ENCODE peak calls at places on chromosome 4, in six cellular contexts. J, U, Q, K, A and M are unnamed samples. For H3K4me1, the result is how much of the 10 kb centered on the place peaks cover.

GRCh38 chr4:25913851-25914669 is at the start of gene SMIM20:
- DNase-seq in J (peak), U (peak), A (peak), K (peak), Q (peak), M (peak)

GRCh38 chr4:113499166-113499565 is 262.4 kb downstream of the CAMK2D start:
- DNase-seq in U (no peak), J (no peak), A (no peak), Q (no peak), K (no peak), M (no peak)

GRCh38 chr4:122842392-122842791 is 15.8 kb downstream of the FGF2 start:
- DNase-seq in A (no peak), Q (no peak), J (no peak), U (no peak), K (no peak), M (no peak)

GRCh38 chr4:140346136-140346535 is 27.3 kb upstream of the SCOC start:
- DNase-seq in J (peak), K (no peak), U (no peak), Q (no peak), A (no peak), M (no peak)

GRCh38 chr4:138243369-138243768 is 1.2 kb upstream of the SLC7A11 start:
- DNase-seq in A (no peak), K (no peak), U (no peak), Q (no peak), J (no peak), M (no peak)

GRCh38 chr4:151417164-151417571 is 8.2 kb downstream of the FHIP1A start:
- DNase-seq in Q (no peak), K (no peak), J (no peak), A (no peak), U (no peak), M (no peak)

GRCh38 chr4:38603652-38604051 is 60.3 kb upstream of the KLF3 start:
- DNase-seq in K (no peak), A (no peak), J (no peak), Q (peak), U (no peak), M (no peak)

GRCh38 chr4:20254517-20255250 is 3.0 kb downstream of the SLIT2 start:
- DNase-seq in U (peak), Q (no peak), K (peak), A (no peak), J (no peak), M (no peak)

GRCh38 chr4:84501197-84501492 is 2.1 kb upstream of the NKX6-1 start:
- DNase-seq in Q (no peak), U (no peak), A (no peak), K (peak), J (no peak), M (no peak)

GRCh38 chr4:80307774-80308465 is 27.6 kb upstream of the CFAP299 start:
- DNase-seq in J (no peak), A (no peak), U (no peak), K (peak), Q (no peak), M (no peak)

GRCh38 chr4:13918110-13918509 is 290.6 kb upstream of the BOD1L1 start:
- DNase-seq in U (no peak), A (peak), K (no peak), J (no peak), Q (peak), M (no peak)

GRCh38 chr4:157888281-157888680 is 284.5 kb downstream of the GASK1B start:
- DNase-seq in U (no peak), Q (no peak), K (no peak), A (no peak), J (no peak), M (no peak)

GRCh38 chr4:157887316-157887715 is 285.5 kb downstream of the GASK1B start:
- DNase-seq in U (no peak), K (no peak), Q (no peak), J (no peak), A (no peak), M (no peak)

GRCh38 chr4:157885785-157886184 is 287.0 kb downstream of the GASK1B start:
- DNase-seq in U (no peak), K (no peak), J (no peak), A (no peak), Q (no peak), M (no peak)

GRCh38 chr4:157886650-157887049 is 286.2 kb downstream of the GASK1B start:
- DNase-seq in Q (no peak), U (no peak), K (no peak), J (no peak), A (no peak), M (no peak)
- H3K27ac ChIP-seq in Q (no peak), U (no peak), K (no peak), J (no peak), A (no peak), M (no peak)

DNA sequence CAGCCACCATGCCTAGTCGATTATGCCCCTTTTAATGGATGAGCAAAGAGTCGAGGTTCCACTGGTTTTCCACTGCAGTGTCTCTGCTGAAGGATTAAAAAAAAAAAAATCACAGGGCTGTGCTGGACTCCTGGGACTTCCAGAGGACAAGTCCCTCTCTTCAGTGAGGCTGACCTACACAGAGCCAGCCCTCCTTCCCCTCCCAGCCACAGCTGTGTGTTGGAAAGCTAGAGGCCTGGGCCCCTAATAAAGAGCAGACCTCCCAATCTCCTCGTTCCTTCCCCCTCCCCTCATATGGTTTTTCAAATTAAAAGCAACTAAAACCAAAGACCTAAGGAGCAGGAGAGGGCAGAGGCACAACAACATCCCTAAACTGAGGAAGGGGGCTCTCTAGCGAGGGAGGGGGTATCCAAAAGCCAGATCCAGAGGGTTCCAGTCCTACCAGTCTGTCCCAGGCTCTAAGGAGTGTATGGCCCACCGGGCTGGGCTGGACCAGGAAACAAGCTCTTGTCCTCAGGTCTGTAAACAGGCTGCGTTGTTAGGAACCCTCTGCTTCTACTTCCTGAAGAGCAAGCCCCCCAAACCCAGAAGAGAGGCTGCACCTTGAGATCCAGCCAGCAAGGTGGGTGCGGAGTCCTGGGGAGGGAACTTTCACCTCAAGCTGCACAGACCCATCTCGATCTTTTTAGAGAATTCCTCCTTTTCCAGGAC is 4.0 kb upstream of the PDGFRA start:
- DNase-seq in Q (no peak), J (no peak), A (no peak), U (no peak), K (peak), M (no peak)
- H3K4me3 ChIP-seq in Q (peak), J (peak), A (no peak), U (no peak), K (peak), M (no peak)

DNA sequence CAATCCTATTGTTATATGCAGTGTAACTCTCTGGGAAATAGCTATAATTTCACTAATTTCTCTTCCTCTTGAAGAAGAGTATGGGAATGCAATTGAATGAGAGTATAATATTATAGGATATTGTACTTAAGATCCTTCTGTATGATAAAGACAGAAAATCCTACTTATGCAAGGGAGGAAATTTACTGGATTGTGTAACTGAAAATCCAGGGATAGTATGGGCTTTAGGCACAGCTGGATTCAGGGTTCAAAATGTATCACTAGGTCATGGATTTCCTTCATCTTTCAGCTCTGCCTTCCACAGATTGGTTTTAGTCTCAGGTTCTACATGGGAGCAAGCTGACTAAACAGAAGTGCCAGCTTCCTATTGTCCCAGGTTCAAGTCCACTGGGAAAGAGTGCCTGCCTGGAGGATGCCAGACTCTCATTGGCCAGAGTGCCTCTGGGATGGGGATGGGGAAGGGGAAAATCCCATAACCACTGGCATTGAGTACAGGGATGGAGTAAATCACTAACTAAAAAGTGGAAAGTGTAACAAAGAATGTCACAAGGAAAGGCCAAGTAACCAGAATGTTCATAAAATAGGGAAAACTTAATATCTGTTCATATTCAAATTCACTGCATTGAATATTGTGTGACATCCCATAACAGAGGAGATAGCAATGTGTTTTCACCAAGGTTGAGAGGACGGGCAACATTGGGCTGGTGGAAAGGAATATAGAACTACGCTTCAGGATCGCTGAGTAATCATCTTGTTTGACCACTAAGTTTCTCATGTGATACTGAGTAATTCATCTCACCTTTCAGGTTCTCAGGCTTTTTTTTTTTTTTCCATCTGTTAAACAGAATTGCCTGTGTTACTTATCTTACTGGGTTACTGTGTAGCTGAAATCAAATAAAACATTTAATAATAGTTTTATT is 75.7 kb downstream of the ANXA3 start:
- DNase-seq in J (no peak), K (no peak), Q (no peak), A (peak), U (no peak), M (no peak)
- H3K4me1 ChIP-seq in J (under half), K (under half), Q (under half), A (under half), U (under half), M (under half)

GRCh38 chr4:5365071-5366008 is 314.1 kb downstream of the STK32B start:
- DNase-seq in U (peak), K (peak), J (peak), A (peak), Q (no peak), M (no peak)
- H3K27ac ChIP-seq in U (no peak), K (no peak), J (no peak), A (no peak), Q (no peak), M (no peak)

GRCh38 chr4:825063-825968 is 613 bp downstream of the CPLX1 start:
- DNase-seq in U (no peak), J (no peak), Q (no peak), K (peak), A (no peak), M (no peak)
- H3K4me3 ChIP-seq in U (peak), J (peak), Q (peak), K (no peak), A (peak), M (no peak)